ENCODE peak calls at places on chromosomes 12 and 14, in five cellular contexts. One of them, this sample, is unnamed.

GRCh38 chr14:42617005-42617404 is 1010.3 kb downstream of the LRFN5 start:
- DNase-seq in small intestine: no peak
- DNase-seq in stimulated activated CD4-positive, alpha-beta T cell treated with anti-CD3 and anti-CD28 coated beads, Interleukin-4, amount 100 ng/mL, for 4 hours: no peak
- DNase-seq in cortex of kidney: no peak
- DNase-seq in CD4-positive, alpha-beta T cell: no peak
- DNase-seq in this sample: no peak

GRCh38 chr12:113422030-113422900 is at the start of gene SDSL:
- DNase-seq in cortex of kidney: peak
- DNase-seq in small intestine: peak
- DNase-seq in CD4-positive, alpha-beta T cell: no peak
- DNase-seq in stimulated activated CD4-positive, alpha-beta T cell treated with anti-CD3 and anti-CD28 coated beads, Interleukin-4, amount 100 ng/mL, for 4 hours: no peak
- DNase-seq in this sample: peak

GRCh38 chr12:117140397-117141096 is 41.3 kb upstream of the TESC start:
- DNase-seq in small intestine: no peak
- DNase-seq in CD4-positive, alpha-beta T cell: no peak
- DNase-seq in cortex of kidney: no peak
- DNase-seq in stimulated activated CD4-positive, alpha-beta T cell treated with anti-CD3 and anti-CD28 coated beads, Interleukin-4, amount 100 ng/mL, for 4 hours: no peak
- DNase-seq in this sample: no peak

GRCh38 chr12:57898308-57898970 is 42.9 kb upstream of the ATP23 start:
- DNase-seq in small intestine: no peak
- DNase-seq in CD4-positive, alpha-beta T cell: no peak
- DNase-seq in cortex of kidney: no peak
- DNase-seq in stimulated activated CD4-positive, alpha-beta T cell treated with anti-CD3 and anti-CD28 coated beads, Interleukin-4, amount 100 ng/mL, for 4 hours: no peak
- DNase-seq in this sample: no peak

GRCh38 chr14:67251573-67252226 is 10.5 kb downstream of the PALS1 start:
- DNase-seq in cortex of kidney: no peak
- DNase-seq in stimulated activated CD4-positive, alpha-beta T cell treated with anti-CD3 and anti-CD28 coated beads, Interleukin-4, amount 100 ng/mL, for 4 hours: no peak
- DNase-seq in small intestine: no peak
- DNase-seq in CD4-positive, alpha-beta T cell: no peak
- DNase-seq in this sample: no peak

GRCh38 chr14:100577986-100578431 is 9.2 kb downstream of the BEGAIN start:
- DNase-seq in cortex of kidney: no peak
- DNase-seq in stimulated activated CD4-positive, alpha-beta T cell treated with anti-CD3 and anti-CD28 coated beads, Interleukin-4, amount 100 ng/mL, for 4 hours: no peak
- DNase-seq in CD4-positive, alpha-beta T cell: no peak
- DNase-seq in small intestine: no peak
- DNase-seq in this sample: no peak

GRCh38 chr12:132206093-132206434 is 61.8 kb downstream of the NOC4L start:
- DNase-seq in CD4-positive, alpha-beta T cell: no peak
- DNase-seq in stimulated activated CD4-positive, alpha-beta T cell treated with anti-CD3 and anti-CD28 coated beads, Interleukin-4, amount 100 ng/mL, for 4 hours: no peak
- DNase-seq in cortex of kidney: no peak
- DNase-seq in small intestine: no peak
- DNase-seq in this sample: no peak

GRCh38 chr14:63676615-63677014 is 34.9 kb upstream of the WDR89 start:
- DNase-seq in CD4-positive, alpha-beta T cell: no peak
- DNase-seq in cortex of kidney: no peak
- DNase-seq in stimulated activated CD4-positive, alpha-beta T cell treated with anti-CD3 and anti-CD28 coated beads, Interleukin-4, amount 100 ng/mL, for 4 hours: no peak
- DNase-seq in small intestine: no peak
- DNase-seq in this sample: no peak

GRCh38 chr12:105107176-105107496 is 395 bp upstream of the WASHC4 start:
- DNase-seq in cortex of kidney: no peak
- DNase-seq in small intestine: no peak
- DNase-seq in CD4-positive, alpha-beta T cell: no peak
- DNase-seq in stimulated activated CD4-positive, alpha-beta T cell treated with anti-CD3 and anti-CD28 coated beads, Interleukin-4, amount 100 ng/mL, for 4 hours: no peak
- DNase-seq in this sample: no peak

GRCh38 chr12:108241961-108242360 is 97.2 kb downstream of the CMKLR1 start:
- DNase-seq in cortex of kidney: no peak
- DNase-seq in stimulated activated CD4-positive, alpha-beta T cell treated with anti-CD3 and anti-CD28 coated beads, Interleukin-4, amount 100 ng/mL, for 4 hours: no peak
- DNase-seq in small intestine: no peak
- DNase-seq in CD4-positive, alpha-beta T cell: no peak
- DNase-seq in this sample: no peak

GRCh38 chr12:114443607-114444421 is 37.9 kb upstream of the TBX5 start:
- DNase-seq in small intestine: no peak
- DNase-seq in CD4-positive, alpha-beta T cell: no peak
- DNase-seq in cortex of kidney: no peak
- DNase-seq in stimulated activated CD4-positive, alpha-beta T cell treated with anti-CD3 and anti-CD28 coated beads, Interleukin-4, amount 100 ng/mL, for 4 hours: no peak
- DNase-seq in this sample: no peak

GRCh38 chr14:51847489-51847796 is 13.0 kb upstream of the GNG2 start:
- DNase-seq in cortex of kidney: no peak
- DNase-seq in stimulated activated CD4-positive, alpha-beta T cell treated with anti-CD3 and anti-CD28 coated beads, Interleukin-4, amount 100 ng/mL, for 4 hours: no peak
- DNase-seq in CD4-positive, alpha-beta T cell: no peak
- DNase-seq in small intestine: no peak
- DNase-seq in this sample: no peak

GRCh38 chr12:65891219-65891618 is 66.9 kb downstream of the HMGA2 start:
- DNase-seq in CD4-positive, alpha-beta T cell: no peak
- DNase-seq in stimulated activated CD4-positive, alpha-beta T cell treated with anti-CD3 and anti-CD28 coated beads, Interleukin-4, amount 100 ng/mL, for 4 hours: no peak
- DNase-seq in small intestine: no peak
- DNase-seq in cortex of kidney: no peak
- DNase-seq in this sample: no peak

GRCh38 chr14:99519931-99520421 is 38.8 kb downstream of the CCNK start:
- DNase-seq in cortex of kidney: no peak
- DNase-seq in stimulated activated CD4-positive, alpha-beta T cell treated with anti-CD3 and anti-CD28 coated beads, Interleukin-4, amount 100 ng/mL, for 4 hours: no peak
- DNase-seq in CD4-positive, alpha-beta T cell: no peak
- DNase-seq in small intestine: no peak
- DNase-seq in this sample: no peak

GRCh38 chr12:92899388-92900001 is 29.6 kb downstream of the EEA1 start:
- DNase-seq in small intestine: no peak
- DNase-seq in CD4-positive, alpha-beta T cell: no peak
- DNase-seq in stimulated activated CD4-positive, alpha-beta T cell treated with anti-CD3 and anti-CD28 coated beads, Interleukin-4, amount 100 ng/mL, for 4 hours: no peak
- DNase-seq in cortex of kidney: no peak
- DNase-seq in this sample: no peak

GRCh38 chr12:7161327-7161726 is 28.2 kb upstream of the PEX5 start:
- DNase-seq in small intestine: no peak
- DNase-seq in cortex of kidney: no peak
- DNase-seq in stimulated activated CD4-positive, alpha-beta T cell treated with anti-CD3 and anti-CD28 coated beads, Interleukin-4, amount 100 ng/mL, for 4 hours: no peak
- DNase-seq in CD4-positive, alpha-beta T cell: no peak
- DNase-seq in this sample: no peak

GRCh38 chr12:56315256-56315625 is 547 bp downstream of the CNPY2 start:
- DNase-seq in cortex of kidney: no peak
- DNase-seq in CD4-positive, alpha-beta T cell: no peak
- DNase-seq in stimulated activated CD4-positive, alpha-beta T cell treated with anti-CD3 and anti-CD28 coated beads, Interleukin-4, amount 100 ng/mL, for 4 hours: no peak
- DNase-seq in small intestine: peak
- DNase-seq in this sample: no peak

GRCh38 chr14:96698846-96699543 is 98.2 kb upstream of the VRK1 start:
- DNase-seq in stimulated activated CD4-positive, alpha-beta T cell treated with anti-CD3 and anti-CD28 coated beads, Interleukin-4, amount 100 ng/mL, for 4 hours: peak
- DNase-seq in cortex of kidney: no peak
- DNase-seq in small intestine: no peak
- DNase-seq in CD4-positive, alpha-beta T cell: no peak
- DNase-seq in this sample: peak

GRCh38 chr14:45811155-45811554 is 558.2 kb upstream of the MIS18BP1 start:
- DNase-seq in CD4-positive, alpha-beta T cell: no peak
- DNase-seq in small intestine: no peak
- DNase-seq in stimulated activated CD4-positive, alpha-beta T cell treated with anti-CD3 and anti-CD28 coated beads, Interleukin-4, amount 100 ng/mL, for 4 hours: no peak
- DNase-seq in cortex of kidney: no peak
- DNase-seq in this sample: no peak

GRCh38 chr14:81465507-81466228 is 65.5 kb upstream of the STON2 start:
- DNase-seq in cortex of kidney: no peak
- DNase-seq in CD4-positive, alpha-beta T cell: no peak
- DNase-seq in small intestine: no peak
- DNase-seq in stimulated activated CD4-positive, alpha-beta T cell treated with anti-CD3 and anti-CD28 coated beads, Interleukin-4, amount 100 ng/mL, for 4 hours: no peak
- DNase-seq in this sample: no peak

GRCh38 chr12:58915634-58916033 is 4.7 kb downstream of the LRIG3 start:
- DNase-seq in small intestine: peak
- DNase-seq in cortex of kidney: no peak
- DNase-seq in stimulated activated CD4-positive, alpha-beta T cell treated with anti-CD3 and anti-CD28 coated beads, Interleukin-4, amount 100 ng/mL, for 4 hours: no peak
- DNase-seq in CD4-positive, alpha-beta T cell: no peak
- DNase-seq in this sample: no peak

GRCh38 chr12:2501464-2502181 is 293.1 kb upstream of the FKBP4 start:
- DNase-seq in cortex of kidney: no peak
- DNase-seq in CD4-positive, alpha-beta T cell: no peak
- DNase-seq in small intestine: no peak
- DNase-seq in stimulated activated CD4-positive, alpha-beta T cell treated with anti-CD3 and anti-CD28 coated beads, Interleukin-4, amount 100 ng/mL, for 4 hours: no peak
- DNase-seq in this sample: no peak

GRCh38 chr12:98578821-98579220 is 14.7 kb upstream of the SLC25A3 start:
- DNase-seq in stimulated activated CD4-positive, alpha-beta T cell treated with anti-CD3 and anti-CD28 coated beads, Interleukin-4, amount 100 ng/mL, for 4 hours: no peak
- DNase-seq in small intestine: peak
- DNase-seq in CD4-positive, alpha-beta T cell: no peak
- DNase-seq in cortex of kidney: no peak
- DNase-seq in this sample: no peak

GRCh38 chr14:49677643-49678042 is 10.4 kb downstream of the POLE2 start:
- DNase-seq in stimulated activated CD4-positive, alpha-beta T cell treated with anti-CD3 and anti-CD28 coated beads, Interleukin-4, amount 100 ng/mL, for 4 hours: no peak
- DNase-seq in CD4-positive, alpha-beta T cell: no peak
- DNase-seq in small intestine: no peak
- DNase-seq in cortex of kidney: no peak
- DNase-seq in this sample: no peak

GRCh38 chr14:105248368-105249174 is at the start of gene BTBD6:
- DNase-seq in CD4-positive, alpha-beta T cell: peak
- DNase-seq in cortex of kidney: no peak
- DNase-seq in small intestine: peak
- DNase-seq in stimulated activated CD4-positive, alpha-beta T cell treated with anti-CD3 and anti-CD28 coated beads, Interleukin-4, amount 100 ng/mL, for 4 hours: peak
- DNase-seq in this sample: peak

GRCh38 chr14:90562652-90563051 is 165.8 kb downstream of the CALM1 start:
- DNase-seq in CD4-positive, alpha-beta T cell: no peak
- DNase-seq in small intestine: no peak
- DNase-seq in stimulated activated CD4-positive, alpha-beta T cell treated with anti-CD3 and anti-CD28 coated beads, Interleukin-4, amount 100 ng/mL, for 4 hours: no peak
- DNase-seq in cortex of kidney: no peak
- DNase-seq in this sample: no peak

GRCh38 chr12:76037130-76038105 is 5.8 kb upstream of the PHLDA1 start:
- DNase-seq in stimulated activated CD4-positive, alpha-beta T cell treated with anti-CD3 and anti-CD28 coated beads, Interleukin-4, amount 100 ng/mL, for 4 hours: no peak
- DNase-seq in CD4-positive, alpha-beta T cell: no peak
- DNase-seq in cortex of kidney: no peak
- DNase-seq in small intestine: peak
- DNase-seq in this sample: no peak

GRCh38 chr14:97138801-97139200 is 341.6 kb downstream of the VRK1 start:
- DNase-seq in stimulated activated CD4-positive, alpha-beta T cell treated with anti-CD3 and anti-CD28 coated beads, Interleukin-4, amount 100 ng/mL, for 4 hours: no peak
- DNase-seq in cortex of kidney: no peak
- DNase-seq in small intestine: no peak
- DNase-seq in CD4-positive, alpha-beta T cell: no peak
- DNase-seq in this sample: no peak

GRCh38 chr12:47590771-47591368 is 115.0 kb downstream of the RPAP3 start:
- DNase-seq in cortex of kidney: no peak
- DNase-seq in CD4-positive, alpha-beta T cell: no peak
- DNase-seq in small intestine: no peak
- DNase-seq in stimulated activated CD4-positive, alpha-beta T cell treated with anti-CD3 and anti-CD28 coated beads, Interleukin-4, amount 100 ng/mL, for 4 hours: no peak
- DNase-seq in this sample: no peak

GRCh38 chr12:80176706-80177105 is 77.4 kb downstream of the OTOGL start:
- DNase-seq in cortex of kidney: no peak
- DNase-seq in CD4-positive, alpha-beta T cell: no peak
- DNase-seq in small intestine: no peak
- DNase-seq in stimulated activated CD4-positive, alpha-beta T cell treated with anti-CD3 and anti-CD28 coated beads, Interleukin-4, amount 100 ng/mL, for 4 hours: no peak
- DNase-seq in this sample: no peak

GRCh38 chr12:113030875-113031525 is 25.5 kb upstream of the DTX1 start:
- DNase-seq in CD4-positive, alpha-beta T cell: no peak
- DNase-seq in stimulated activated CD4-positive, alpha-beta T cell treated with anti-CD3 and anti-CD28 coated beads, Interleukin-4, amount 100 ng/mL, for 4 hours: no peak
- DNase-seq in cortex of kidney: no peak
- DNase-seq in small intestine: peak
- DNase-seq in this sample: no peak

GRCh38 chr12:643478-644292 is 19.6 kb downstream of the NINJ2 start:
- DNase-seq in stimulated activated CD4-positive, alpha-beta T cell treated with anti-CD3 and anti-CD28 coated beads, Interleukin-4, amount 100 ng/mL, for 4 hours: no peak
- DNase-seq in cortex of kidney: no peak
- DNase-seq in CD4-positive, alpha-beta T cell: no peak
- DNase-seq in small intestine: peak
- DNase-seq in this sample: no peak

GRCh38 chr12:126219654-126220279 is 1154.5 kb downstream of the AACS start:
- DNase-seq in small intestine: no peak
- DNase-seq in CD4-positive, alpha-beta T cell: no peak
- DNase-seq in stimulated activated CD4-positive, alpha-beta T cell treated with anti-CD3 and anti-CD28 coated beads, Interleukin-4, amount 100 ng/mL, for 4 hours: no peak
- DNase-seq in cortex of kidney: no peak
- DNase-seq in this sample: no peak